ENCODE peak calls at places on chromosome 4, in five cellular contexts. S, U, L, X and O are unnamed samples.

GRCh38 chr4:6885953-6886557 is 23.6 kb upstream of the TBC1D14 start:
- DNase-seq in S (peak), U (peak), L (no peak), X (peak), O (peak)

GRCh38 chr4:131085009-131085408 is 1989.1 kb downstream of the C4orf33 start:
- DNase-seq in S (no peak), U (no peak), L (no peak), X (no peak), O (no peak)

GRCh38 chr4:3792813-3793212 is 26.6 kb downstream of the ADRA2C start:
- DNase-seq in S (no peak), U (peak), L (no peak), X (no peak), O (no peak)

GRCh38 chr4:52051615-52052474 is 741 bp downstream of the SPATA18 start:
- DNase-seq in S (peak), U (peak), L (peak), X (peak), O (peak)

GRCh38 chr4:88215351-88215750 is 56.9 kb upstream of the ABCG2 start:
- DNase-seq in S (no peak), U (peak), L (no peak), X (no peak), O (no peak)

GRCh38 chr4:11073621-11074051 is 355.1 kb downstream of the HS3ST1 start:
- DNase-seq in S (peak), U (peak), L (peak), X (peak), O (peak)

GRCh38 chr4:11585506-11585905 is 156.8 kb upstream of the HS3ST1 start:
- DNase-seq in S (no peak), U (peak), L (no peak), X (peak), O (no peak)

GRCh38 chr4:176187610-176188009 is 7.8 kb downstream of the SPATA4 start:
- DNase-seq in S (no peak), U (peak), L (no peak), X (no peak), O (no peak)

GRCh38 chr4:69718376-69719293 is 41.8 kb downstream of the SULT1B1 start:
- DNase-seq in S (no peak), U (peak), L (no peak), X (no peak), O (no peak)

GRCh38 chr4:77662396-77662795 is 56.8 kb downstream of the CXCL13 start:
- DNase-seq in S (no peak), U (no peak), L (no peak), X (no peak), O (no peak)

GRCh38 chr4:95165926-95166524 is 382.7 kb downstream of the UNC5C start:
- DNase-seq in S (no peak), U (peak), L (no peak), X (peak), O (no peak)

GRCh38 chr4:96473246-96473645 is 633.4 kb downstream of the PDHA2 start:
- DNase-seq in S (no peak), U (no peak), L (no peak), X (no peak), O (no peak)

GRCh38 chr4:24923550-24923949 is 10.7 kb upstream of the CCDC149 start:
- DNase-seq in S (no peak), U (no peak), L (no peak), X (no peak), O (no peak)

GRCh38 chr4:126977306-126977705 is 655.5 kb upstream of the INTU start:
- DNase-seq in S (no peak), U (no peak), L (no peak), X (no peak), O (no peak)

GRCh38 chr4:175833574-175834350 is 21.7 kb upstream of the GPM6A start:
- DNase-seq in S (no peak), U (no peak), L (no peak), X (no peak), O (no peak)

GRCh38 chr4:149223659-149224058 is 592.0 kb downstream of the IQCM start:
- DNase-seq in S (no peak), U (peak), L (no peak), X (no peak), O (no peak)

GRCh38 chr4:5165419-5166369 is 114.4 kb downstream of the STK32B start:
- DNase-seq in S (no peak), U (no peak), L (no peak), X (no peak), O (no peak)

GRCh38 chr4:100366213-100366612 is 151.6 kb downstream of the EMCN start:
- DNase-seq in S (no peak), U (no peak), L (no peak), X (no peak), O (no peak)

GRCh38 chr4:106149911-106150310 is 166.1 kb downstream of the TBCK start:
- DNase-seq in S (no peak), U (no peak), L (no peak), X (no peak), O (no peak)

GRCh38 chr4:169940460-169940859 is 85.7 kb downstream of the MFAP3L start:
- DNase-seq in S (no peak), U (no peak), L (no peak), X (no peak), O (no peak)

GRCh38 chr4:24850669-24851068 is 55.3 kb downstream of the SOD3 start:
- DNase-seq in S (peak), U (peak), L (no peak), X (no peak), O (peak)

GRCh38 chr4:2684486-2684885 is 71.7 kb downstream of the TNIP2 start:
- DNase-seq in S (no peak), U (no peak), L (no peak), X (no peak), O (no peak)

GRCh38 chr4:85681194-85681803 is 206.3 kb downstream of the ARHGAP24 start:
- DNase-seq in S (peak), U (peak), L (no peak), X (peak), O (no peak)

GRCh38 chr4:153553820-153554173 is 87.6 kb downstream of the TMEM131L start:
- DNase-seq in S (peak), U (no peak), L (no peak), X (no peak), O (no peak)
- H3K4me3 ChIP-seq in S (no peak), U (no peak), L (peak), X (no peak), O (no peak)

GRCh38 chr4:183098723-183099536 is at the start of gene WWC2:
- DNase-seq in S (peak), U (peak), L (peak), X (peak), O (peak)
- TF ChIP-seq CTCF in S (no peak), U (no peak), L (no peak), X (no peak), O (no peak)

DNA sequence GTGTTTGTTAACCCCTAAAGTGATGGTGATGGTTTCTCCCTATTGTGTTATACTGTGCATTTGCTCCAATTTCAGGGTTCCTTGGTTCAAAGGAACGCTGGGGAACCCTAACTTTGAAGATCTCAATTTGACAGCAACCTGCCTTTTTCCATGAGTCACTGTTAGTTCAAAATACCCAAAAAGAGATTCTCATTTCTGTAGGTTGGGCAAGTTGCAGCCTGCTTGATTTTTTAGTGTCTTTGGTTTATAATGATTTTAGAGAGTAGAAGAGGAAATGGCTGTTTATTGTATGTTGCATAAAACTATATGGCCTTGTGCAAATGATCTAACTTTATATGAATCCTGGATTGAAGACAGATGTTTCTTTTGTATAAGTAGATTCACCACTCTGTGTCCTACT is 23.1 kb downstream of the GAB1 start:
- DNase-seq in S (no peak), U (no peak), L (no peak), X (no peak), O (no peak)
- H3K4me3 ChIP-seq in S (no peak), U (no peak), L (peak), X (no peak), O (no peak)

DNA sequence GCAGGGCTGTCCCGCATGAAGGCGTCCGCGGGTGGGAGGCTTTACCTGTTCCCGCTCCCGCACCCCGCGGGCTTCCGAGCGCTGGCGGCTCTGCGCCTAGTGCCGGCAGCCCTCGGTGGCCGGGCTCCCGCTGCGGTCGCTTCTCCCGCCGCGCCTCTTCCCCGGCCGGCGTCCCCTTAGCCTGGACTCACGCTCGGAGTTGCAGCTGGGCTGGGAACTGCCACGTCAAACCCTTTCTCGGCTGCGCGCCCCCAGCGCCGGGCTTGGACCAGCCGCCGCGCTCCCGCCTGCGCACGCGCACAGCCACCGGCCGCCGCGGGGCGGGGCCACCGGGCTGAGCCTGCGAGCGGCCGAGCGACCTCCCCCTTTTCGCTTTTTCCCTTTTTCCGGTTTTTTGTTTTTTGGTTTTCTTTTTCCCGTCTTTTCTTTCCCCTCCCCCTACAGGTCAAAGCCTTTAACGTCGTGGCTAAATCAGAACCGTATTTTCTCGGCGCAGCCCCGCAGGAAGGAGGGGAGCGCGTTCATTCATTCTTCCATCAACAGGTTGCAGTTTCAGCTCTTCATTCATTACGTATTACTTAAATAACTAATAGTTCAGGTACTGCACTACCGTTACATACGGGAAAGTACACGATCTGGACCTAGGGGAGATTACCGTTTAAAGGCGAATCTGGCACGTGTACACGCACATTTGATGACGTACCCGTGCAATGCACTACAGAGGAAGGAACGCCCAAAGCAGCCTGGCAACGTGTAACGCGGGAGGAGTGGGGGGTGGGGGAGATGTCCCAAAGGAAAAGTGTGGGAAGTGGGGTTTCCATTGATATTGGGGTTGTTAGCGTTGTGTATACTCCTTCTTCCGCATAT is at the start of gene SEC24D:
- DNase-seq in S (peak), U (peak), L (peak), X (peak), O (peak)
- TF ChIP-seq CTCF in S (no peak), U (no peak), L (no peak), X (no peak), O (no peak)

GRCh38 chr4:156970501-156971167 is 965 bp downstream of the PDGFC start:
- DNase-seq in S (peak), U (peak), L (no peak), X (peak), O (peak)
- H3K4me3 ChIP-seq in S (peak), U (peak), L (peak), X (peak), O (peak)

GRCh38 chr4:15982833-15983528 is 20.0 kb upstream of the FGFBP2 start:
- DNase-seq in S (no peak), U (peak), L (no peak), X (no peak), O (no peak)
- TF ChIP-seq CTCF in S (no peak), U (no peak), L (no peak), X (no peak), O (no peak)

DNA sequence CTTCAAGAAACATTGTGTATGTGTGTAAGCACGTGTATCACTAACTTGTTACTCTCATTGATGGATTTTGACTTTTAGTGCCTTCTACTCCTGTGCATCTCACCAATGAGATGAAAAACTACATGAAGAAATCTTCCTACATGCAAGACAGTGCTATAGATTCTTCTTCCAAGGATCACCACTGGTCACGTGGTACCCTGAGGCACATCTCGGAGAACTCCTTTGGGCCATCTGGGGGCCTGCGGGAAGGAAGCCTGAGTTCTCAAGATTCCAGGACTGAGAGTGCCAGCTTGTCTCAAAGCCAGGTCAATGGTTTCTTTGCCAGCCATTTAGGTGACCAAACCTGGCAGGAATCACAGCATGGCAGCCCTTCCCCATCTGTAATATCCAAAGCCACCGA is 86.5 kb downstream of the SLC10A6 start:
- DNase-seq in S (no peak), U (no peak), L (no peak), X (no peak), O (no peak)
- H3K4me3 ChIP-seq in S (no peak), U (no peak), L (no peak), X (no peak), O (no peak)

DNA sequence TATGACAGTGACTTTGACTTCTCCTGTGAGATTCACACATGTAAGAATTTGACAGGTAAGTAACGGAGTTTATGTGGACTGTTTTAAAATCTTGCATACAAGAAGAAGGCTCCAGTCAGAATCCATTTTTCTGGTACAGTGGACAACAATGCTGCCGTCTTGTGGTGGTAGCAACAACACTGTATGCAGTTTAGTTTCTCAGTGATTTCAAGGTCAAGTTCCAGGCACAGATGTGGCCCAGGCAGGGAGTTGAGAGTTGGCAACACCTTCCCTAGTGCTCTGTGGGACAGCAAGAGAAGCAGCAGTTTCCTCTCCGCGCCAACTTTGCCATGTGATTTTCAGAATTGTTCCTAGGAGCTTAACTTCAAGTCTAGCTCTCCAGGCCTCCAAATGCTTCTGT is 56.0 kb upstream of the STPG2 start:
- DNase-seq in S (no peak), U (peak), L (no peak), X (no peak), O (no peak)
- TF ChIP-seq CTCF in S (no peak), U (no peak), L (no peak), X (no peak), O (no peak)